ENCODE peak calls at places on chromosomes 5 and 9, in seven cellular contexts. One of them, this sample, is unnamed.

GRCh38 chr9:97064171-97064570 is 25.2 kb upstream of the CTSV start:
- DNase-seq in CD8-positive, alpha-beta T cell: no peak
- DNase-seq in cardiac fibroblast: no peak
- DNase-seq in fibroblast of mammary gland: no peak
- DNase-seq in AG10803: no peak
- DNase-seq in fibroblast of the aortic adventitia: no peak
- DNase-seq in astrocyte of the cerebellum: no peak
- DNase-seq in this sample: no peak

GRCh38 chr9:130172858-130173461 is 756 bp downstream of the NCS1 start:
- DNase-seq in AG10803: no peak
- DNase-seq in astrocyte of the cerebellum: no peak
- DNase-seq in CD8-positive, alpha-beta T cell: peak
- DNase-seq in fibroblast of the aortic adventitia: no peak
- DNase-seq in cardiac fibroblast: no peak
- DNase-seq in fibroblast of mammary gland: no peak
- DNase-seq in this sample: peak

GRCh38 chr5:179272326-179273073 is 72.8 kb downstream of the ADAMTS2 start:
- DNase-seq in AG10803: no peak
- DNase-seq in fibroblast of the aortic adventitia: no peak
- DNase-seq in astrocyte of the cerebellum: no peak
- DNase-seq in CD8-positive, alpha-beta T cell: no peak
- DNase-seq in fibroblast of mammary gland: no peak
- DNase-seq in cardiac fibroblast: no peak
- DNase-seq in this sample: no peak

GRCh38 chr5:65984098-65984885 is 57.9 kb downstream of the ERBIN start:
- DNase-seq in fibroblast of the aortic adventitia: no peak
- DNase-seq in CD8-positive, alpha-beta T cell: no peak
- DNase-seq in astrocyte of the cerebellum: no peak
- DNase-seq in AG10803: no peak
- DNase-seq in fibroblast of mammary gland: no peak
- DNase-seq in cardiac fibroblast: no peak
- DNase-seq in this sample: no peak

GRCh38 chr5:31113101-31113500 is 80.4 kb upstream of the CDH6 start:
- DNase-seq in fibroblast of the aortic adventitia: peak
- DNase-seq in CD8-positive, alpha-beta T cell: no peak
- DNase-seq in astrocyte of the cerebellum: peak
- DNase-seq in AG10803: peak
- DNase-seq in fibroblast of mammary gland: peak
- DNase-seq in cardiac fibroblast: peak
- DNase-seq in this sample: peak

GRCh38 chr5:149598966-149599365 is 17.7 kb downstream of the ARHGEF37 start:
- DNase-seq in cardiac fibroblast: no peak
- DNase-seq in fibroblast of mammary gland: no peak
- DNase-seq in fibroblast of the aortic adventitia: no peak
- DNase-seq in AG10803: no peak
- DNase-seq in astrocyte of the cerebellum: no peak
- DNase-seq in CD8-positive, alpha-beta T cell: no peak
- DNase-seq in this sample: no peak

GRCh38 chr5:94188725-94189124 is 429.7 kb downstream of the KIAA0825 start:
- DNase-seq in fibroblast of the aortic adventitia: no peak
- DNase-seq in astrocyte of the cerebellum: no peak
- DNase-seq in CD8-positive, alpha-beta T cell: no peak
- DNase-seq in AG10803: no peak
- DNase-seq in fibroblast of mammary gland: no peak
- DNase-seq in cardiac fibroblast: no peak
- DNase-seq in this sample: no peak

GRCh38 chr9:19184144-19184917 is 46.2 kb upstream of the DENND4C start:
- DNase-seq in fibroblast of mammary gland: peak
- DNase-seq in fibroblast of the aortic adventitia: peak
- DNase-seq in astrocyte of the cerebellum: peak
- DNase-seq in AG10803: peak
- DNase-seq in CD8-positive, alpha-beta T cell: peak
- DNase-seq in cardiac fibroblast: peak
- DNase-seq in this sample: peak

GRCh38 chr5:101473483-101473882 is 570.4 kb upstream of the ST8SIA4 start:
- DNase-seq in AG10803: peak
- DNase-seq in fibroblast of mammary gland: peak
- DNase-seq in astrocyte of the cerebellum: peak
- DNase-seq in cardiac fibroblast: no peak
- DNase-seq in CD8-positive, alpha-beta T cell: no peak
- DNase-seq in fibroblast of the aortic adventitia: peak
- DNase-seq in this sample: peak

GRCh38 chr5:3131161-3131560 is 379.7 kb upstream of the IRX2 start:
- DNase-seq in fibroblast of mammary gland: no peak
- DNase-seq in astrocyte of the cerebellum: no peak
- DNase-seq in cardiac fibroblast: no peak
- DNase-seq in AG10803: no peak
- DNase-seq in CD8-positive, alpha-beta T cell: no peak
- DNase-seq in fibroblast of the aortic adventitia: no peak
- DNase-seq in this sample: no peak

GRCh38 chr5:119801570-119801969 is 172.2 kb downstream of the FAM170A start:
- DNase-seq in CD8-positive, alpha-beta T cell: no peak
- DNase-seq in cardiac fibroblast: no peak
- DNase-seq in fibroblast of mammary gland: no peak
- DNase-seq in AG10803: no peak
- DNase-seq in fibroblast of the aortic adventitia: no peak
- DNase-seq in astrocyte of the cerebellum: no peak
- DNase-seq in this sample: no peak

GRCh38 chr9:116370587-116370986 is 217.0 kb downstream of the PAPPA start:
- DNase-seq in CD8-positive, alpha-beta T cell: no peak
- DNase-seq in fibroblast of the aortic adventitia: no peak
- DNase-seq in AG10803: no peak
- DNase-seq in fibroblast of mammary gland: no peak
- DNase-seq in astrocyte of the cerebellum: no peak
- DNase-seq in cardiac fibroblast: no peak
- DNase-seq in this sample: no peak

GRCh38 chr9:4617752-4618151 is 44.3 kb upstream of the PLPP6 start:
- DNase-seq in cardiac fibroblast: no peak
- DNase-seq in astrocyte of the cerebellum: no peak
- DNase-seq in AG10803: no peak
- DNase-seq in fibroblast of the aortic adventitia: no peak
- DNase-seq in CD8-positive, alpha-beta T cell: no peak
- DNase-seq in fibroblast of mammary gland: no peak
- DNase-seq in this sample: no peak

GRCh38 chr9:137899551-137900360 is 22.2 kb downstream of the CACNA1B start:
- DNase-seq in fibroblast of mammary gland: no peak
- DNase-seq in AG10803: no peak
- DNase-seq in cardiac fibroblast: no peak
- DNase-seq in fibroblast of the aortic adventitia: no peak
- DNase-seq in CD8-positive, alpha-beta T cell: no peak
- DNase-seq in astrocyte of the cerebellum: no peak
- DNase-seq in this sample: no peak

GRCh38 chr9:4397917-4398316 is 92.4 kb upstream of the SLC1A1 start:
- DNase-seq in CD8-positive, alpha-beta T cell: no peak
- DNase-seq in cardiac fibroblast: peak
- DNase-seq in AG10803: peak
- DNase-seq in astrocyte of the cerebellum: no peak
- DNase-seq in fibroblast of the aortic adventitia: peak
- DNase-seq in fibroblast of mammary gland: peak
- DNase-seq in this sample: peak

GRCh38 chr5:180119886-180120220 is 48.3 kb upstream of the RNF130 start:
- DNase-seq in cardiac fibroblast: no peak
- DNase-seq in fibroblast of mammary gland: no peak
- DNase-seq in astrocyte of the cerebellum: no peak
- DNase-seq in CD8-positive, alpha-beta T cell: no peak
- DNase-seq in AG10803: no peak
- DNase-seq in fibroblast of the aortic adventitia: no peak
- DNase-seq in this sample: no peak

GRCh38 chr9:133733074-133733408 is 5.1 kb downstream of the SARDH start:
- DNase-seq in AG10803: no peak
- DNase-seq in CD8-positive, alpha-beta T cell: no peak
- DNase-seq in fibroblast of the aortic adventitia: no peak
- DNase-seq in astrocyte of the cerebellum: no peak
- DNase-seq in fibroblast of mammary gland: no peak
- DNase-seq in cardiac fibroblast: no peak
- DNase-seq in this sample: no peak

GRCh38 chr9:124394596-124394995 is 20.6 kb downstream of the PSMB7 start:
- DNase-seq in astrocyte of the cerebellum: no peak
- DNase-seq in fibroblast of the aortic adventitia: no peak
- DNase-seq in cardiac fibroblast: no peak
- DNase-seq in fibroblast of mammary gland: no peak
- DNase-seq in AG10803: no peak
- DNase-seq in CD8-positive, alpha-beta T cell: no peak
- DNase-seq in this sample: no peak

GRCh38 chr5:57651127-57651526 is 168.5 kb upstream of the ACTBL2 start:
- DNase-seq in cardiac fibroblast: no peak
- DNase-seq in CD8-positive, alpha-beta T cell: no peak
- DNase-seq in AG10803: no peak
- DNase-seq in fibroblast of the aortic adventitia: no peak
- DNase-seq in fibroblast of mammary gland: no peak
- DNase-seq in astrocyte of the cerebellum: no peak
- DNase-seq in this sample: no peak

GRCh38 chr9:80437825-80438224 is 866.1 kb downstream of the TLE4 start:
- DNase-seq in cardiac fibroblast: no peak
- DNase-seq in fibroblast of mammary gland: no peak
- DNase-seq in CD8-positive, alpha-beta T cell: no peak
- DNase-seq in astrocyte of the cerebellum: no peak
- DNase-seq in AG10803: no peak
- DNase-seq in fibroblast of the aortic adventitia: no peak
- DNase-seq in this sample: no peak

GRCh38 chr5:159038907-159039306 is 60.8 kb downstream of the EBF1 start:
- DNase-seq in fibroblast of mammary gland: peak
- DNase-seq in astrocyte of the cerebellum: peak
- DNase-seq in cardiac fibroblast: peak
- DNase-seq in fibroblast of the aortic adventitia: peak
- DNase-seq in AG10803: peak
- DNase-seq in CD8-positive, alpha-beta T cell: no peak
- DNase-seq in this sample: no peak

GRCh38 chr9:119095072-119095471 is 274.2 kb downstream of the BRINP1 start:
- DNase-seq in fibroblast of mammary gland: no peak
- DNase-seq in AG10803: no peak
- DNase-seq in fibroblast of the aortic adventitia: no peak
- DNase-seq in astrocyte of the cerebellum: no peak
- DNase-seq in cardiac fibroblast: no peak
- DNase-seq in CD8-positive, alpha-beta T cell: no peak
- DNase-seq in this sample: no peak
- H3K4me3 ChIP-seq in fibroblast of mammary gland: no peak
- H3K4me3 ChIP-seq in AG10803: no peak
- H3K4me3 ChIP-seq in fibroblast of the aortic adventitia: no peak
- H3K4me3 ChIP-seq in astrocyte of the cerebellum: no peak
- H3K4me3 ChIP-seq in cardiac fibroblast: no peak
- H3K4me3 ChIP-seq in CD8-positive, alpha-beta T cell: no peak
- H3K4me3 ChIP-seq in this sample: no peak

DNA sequence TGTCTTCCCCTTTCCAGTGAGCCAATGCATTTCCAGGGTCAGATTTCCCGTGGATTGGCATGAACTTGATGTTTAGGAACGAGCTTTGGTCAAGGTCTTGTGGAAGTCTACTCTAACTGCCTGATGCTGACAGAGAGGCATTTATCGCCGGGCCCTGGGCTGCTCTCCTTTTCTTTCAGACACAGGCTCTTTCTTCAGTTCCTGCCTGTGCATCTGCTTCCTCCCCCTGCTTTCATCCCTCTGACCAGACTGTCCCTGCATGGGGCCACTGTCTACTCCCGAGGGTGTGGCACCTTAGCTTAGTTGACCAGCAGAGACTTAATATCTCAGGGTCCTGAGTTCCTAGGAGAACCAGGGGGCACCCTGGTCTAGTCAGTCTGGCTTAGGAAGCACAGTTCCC is 41.2 kb downstream of the RALGPS1 start:
- DNase-seq in fibroblast of the aortic adventitia: no peak
- DNase-seq in AG10803: no peak
- DNase-seq in CD8-positive, alpha-beta T cell: no peak
- DNase-seq in fibroblast of mammary gland: no peak
- DNase-seq in cardiac fibroblast: no peak
- DNase-seq in astrocyte of the cerebellum: no peak
- DNase-seq in this sample: no peak
- TF ChIP-seq CTCF in fibroblast of the aortic adventitia: no peak
- TF ChIP-seq CTCF in AG10803: no peak
- TF ChIP-seq CTCF in CD8-positive, alpha-beta T cell: no peak
- TF ChIP-seq CTCF in fibroblast of mammary gland: no peak
- TF ChIP-seq CTCF in cardiac fibroblast: no peak
- TF ChIP-seq CTCF in astrocyte of the cerebellum: no peak
- TF ChIP-seq CTCF in this sample: no peak

GRCh38 chr5:1881273-1881586 is 1.5 kb downstream of the IRX4 start:
- DNase-seq in cardiac fibroblast: peak
- DNase-seq in CD8-positive, alpha-beta T cell: no peak
- DNase-seq in astrocyte of the cerebellum: no peak
- DNase-seq in fibroblast of mammary gland: peak
- DNase-seq in AG10803: no peak
- DNase-seq in fibroblast of the aortic adventitia: peak
- DNase-seq in this sample: peak

GRCh38 chr5:1883925-1884637 is 1.4 kb upstream of the IRX4 start:
- DNase-seq in fibroblast of mammary gland: no peak
- DNase-seq in astrocyte of the cerebellum: no peak
- DNase-seq in cardiac fibroblast: no peak
- DNase-seq in AG10803: no peak
- DNase-seq in CD8-positive, alpha-beta T cell: no peak
- DNase-seq in fibroblast of the aortic adventitia: no peak
- DNase-seq in this sample: peak

GRCh38 chr5:1881731-1882336 is 891 bp downstream of the IRX4 start:
- DNase-seq in CD8-positive, alpha-beta T cell: no peak
- DNase-seq in AG10803: no peak
- DNase-seq in fibroblast of mammary gland: no peak
- DNase-seq in cardiac fibroblast: no peak
- DNase-seq in astrocyte of the cerebellum: no peak
- DNase-seq in fibroblast of the aortic adventitia: no peak
- DNase-seq in this sample: no peak

GRCh38 chr5:1883120-1883924 is 597 bp upstream of the IRX4 start:
- DNase-seq in fibroblast of the aortic adventitia: no peak
- DNase-seq in astrocyte of the cerebellum: no peak
- DNase-seq in cardiac fibroblast: no peak
- DNase-seq in AG10803: no peak
- DNase-seq in fibroblast of mammary gland: no peak
- DNase-seq in CD8-positive, alpha-beta T cell: no peak
- DNase-seq in this sample: peak

GRCh38 chr5:1882337-1883119 is at the start of gene IRX4:
- DNase-seq in fibroblast of mammary gland: peak
- DNase-seq in fibroblast of the aortic adventitia: peak
- DNase-seq in astrocyte of the cerebellum: no peak
- DNase-seq in CD8-positive, alpha-beta T cell: no peak
- DNase-seq in AG10803: no peak
- DNase-seq in cardiac fibroblast: peak
- DNase-seq in this sample: peak
- H3K4me3 ChIP-seq in fibroblast of mammary gland: no peak
- H3K4me3 ChIP-seq in fibroblast of the aortic adventitia: no peak
- H3K4me3 ChIP-seq in astrocyte of the cerebellum: no peak
- H3K4me3 ChIP-seq in CD8-positive, alpha-beta T cell: no peak
- H3K4me3 ChIP-seq in AG10803: no peak
- H3K4me3 ChIP-seq in cardiac fibroblast: peak
- H3K4me3 ChIP-seq in this sample: peak

GRCh38 chr9:129109952-129110739 is 447 bp downstream of the CRAT start:
- DNase-seq in CD8-positive, alpha-beta T cell: no peak
- DNase-seq in cardiac fibroblast: no peak
- DNase-seq in fibroblast of the aortic adventitia: peak
- DNase-seq in fibroblast of mammary gland: peak
- DNase-seq in astrocyte of the cerebellum: no peak
- DNase-seq in AG10803: peak
- DNase-seq in this sample: no peak
- TF ChIP-seq CTCF in CD8-positive, alpha-beta T cell: no peak
- TF ChIP-seq CTCF in cardiac fibroblast: no peak
- TF ChIP-seq CTCF in fibroblast of the aortic adventitia: no peak
- TF ChIP-seq CTCF in fibroblast of mammary gland: no peak
- TF ChIP-seq CTCF in astrocyte of the cerebellum: no peak
- TF ChIP-seq CTCF in AG10803: no peak
- TF ChIP-seq CTCF in this sample: no peak

GRCh38 chr9:122468735-122469134 is 9.0 kb downstream of the OR1J1 start:
- DNase-seq in AG10803: peak
- DNase-seq in fibroblast of the aortic adventitia: peak
- DNase-seq in fibroblast of mammary gland: peak
- DNase-seq in astrocyte of the cerebellum: no peak
- DNase-seq in CD8-positive, alpha-beta T cell: no peak
- DNase-seq in cardiac fibroblast: peak
- DNase-seq in this sample: peak

GRCh38 chr9:122464633-122465567 is 12.8 kb downstream of the OR1J1 start:
- DNase-seq in fibroblast of mammary gland: peak
- DNase-seq in astrocyte of the cerebellum: peak
- DNase-seq in CD8-positive, alpha-beta T cell: peak
- DNase-seq in fibroblast of the aortic adventitia: peak
- DNase-seq in cardiac fibroblast: peak
- DNase-seq in AG10803: peak
- DNase-seq in this sample: peak

GRCh38 chr9:122463828-122464632 is 13.7 kb downstream of the OR1J1 start:
- DNase-seq in AG10803: no peak
- DNase-seq in astrocyte of the cerebellum: no peak
- DNase-seq in fibroblast of mammary gland: no peak
- DNase-seq in fibroblast of the aortic adventitia: no peak
- DNase-seq in CD8-positive, alpha-beta T cell: no peak
- DNase-seq in cardiac fibroblast: no peak
- DNase-seq in this sample: no peak
- H3K4me3 ChIP-seq in AG10803: peak
- H3K4me3 ChIP-seq in astrocyte of the cerebellum: peak
- H3K4me3 ChIP-seq in fibroblast of mammary gland: no peak
- H3K4me3 ChIP-seq in fibroblast of the aortic adventitia: peak
- H3K4me3 ChIP-seq in CD8-positive, alpha-beta T cell: peak
- H3K4me3 ChIP-seq in cardiac fibroblast: peak
- H3K4me3 ChIP-seq in this sample: no peak

This sample was measured in epithelial cell of esophagus.